ENCODE peak calls at places on chromosomes 2 and 18, in six cellular contexts. One of them, this sample, is unnamed.

GRCh38 chr2:28134262-28134812 is 243.8 kb downstream of the BABAM2 start:
- DNase-seq in HCT116: no peak
- DNase-seq in astrocyte: no peak
- DNase-seq in choroid plexus epithelial cell: no peak
- DNase-seq in cardiac muscle cell: no peak
- DNase-seq in tibial nerve: peak; percentile 12
- DNase-seq in this sample: no peak

GRCh38 chr18:26071725-26072124 is 18.7 kb downstream of the SS18 start:
- DNase-seq in choroid plexus epithelial cell: peak; percentile 80
- DNase-seq in HCT116: no peak
- DNase-seq in tibial nerve: no peak
- DNase-seq in astrocyte: no peak
- DNase-seq in cardiac muscle cell: no peak
- DNase-seq in this sample: no peak

GRCh38 chr2:147844691-147845607 is at the start of gene ACVR2A:
- DNase-seq in cardiac muscle cell: peak; percentile 58
- DNase-seq in choroid plexus epithelial cell: peak; percentile 39
- DNase-seq in astrocyte: peak; percentile 39
- DNase-seq in tibial nerve: peak; percentile 21
- DNase-seq in HCT116: no peak
- DNase-seq in this sample: peak; percentile 69

GRCh38 chr2:42129487-42129852 is 39.7 kb upstream of the EML4 start:
- DNase-seq in cardiac muscle cell: no peak
- DNase-seq in astrocyte: no peak
- DNase-seq in HCT116: no peak
- DNase-seq in tibial nerve: no peak
- DNase-seq in choroid plexus epithelial cell: no peak
- DNase-seq in this sample: no peak

GRCh38 chr2:165970663-165971062 is 17.1 kb upstream of the TTC21B start:
- DNase-seq in choroid plexus epithelial cell: peak; percentile 2
- DNase-seq in tibial nerve: no peak
- DNase-seq in astrocyte: no peak
- DNase-seq in HCT116: no peak
- DNase-seq in cardiac muscle cell: no peak
- DNase-seq in this sample: no peak

GRCh38 chr2:148970393-148970792 is 68.1 kb upstream of the LYPD6B start:
- DNase-seq in cardiac muscle cell: no peak
- DNase-seq in astrocyte: no peak
- DNase-seq in HCT116: no peak
- DNase-seq in choroid plexus epithelial cell: no peak
- DNase-seq in tibial nerve: no peak
- DNase-seq in this sample: no peak

GRCh38 chr2:117785740-117786139 is 28.8 kb upstream of the DDX18 start:
- DNase-seq in choroid plexus epithelial cell: peak; percentile 70
- DNase-seq in HCT116: peak; percentile 45
- DNase-seq in tibial nerve: peak; percentile 6
- DNase-seq in cardiac muscle cell: peak; percentile 81
- DNase-seq in astrocyte: peak; percentile 16
- DNase-seq in this sample: peak; percentile 5

GRCh38 chr2:9400268-9401058 is 22.9 kb downstream of the ITGB1BP1 start:
- DNase-seq in astrocyte: no peak
- DNase-seq in choroid plexus epithelial cell: no peak
- DNase-seq in HCT116: no peak
- DNase-seq in tibial nerve: no peak
- DNase-seq in cardiac muscle cell: no peak
- DNase-seq in this sample: no peak

GRCh38 chr2:71358931-71359671 is 27.5 kb downstream of the ZNF638 start:
- DNase-seq in cardiac muscle cell: no peak
- DNase-seq in HCT116: no peak
- DNase-seq in astrocyte: peak; percentile 83
- DNase-seq in choroid plexus epithelial cell: no peak
- DNase-seq in tibial nerve: no peak
- DNase-seq in this sample: no peak

GRCh38 chr18:78637442-78638402 is 341.9 kb upstream of the SALL3 start:
- DNase-seq in cardiac muscle cell: no peak
- DNase-seq in tibial nerve: no peak
- DNase-seq in HCT116: no peak
- DNase-seq in choroid plexus epithelial cell: no peak
- DNase-seq in astrocyte: no peak
- DNase-seq in this sample: no peak

GRCh38 chr2:135151615-135152014 is 99.5 kb downstream of the RAB3GAP1 start:
- DNase-seq in cardiac muscle cell: no peak
- DNase-seq in tibial nerve: no peak
- DNase-seq in astrocyte: no peak
- DNase-seq in choroid plexus epithelial cell: no peak
- DNase-seq in HCT116: no peak
- DNase-seq in this sample: no peak

GRCh38 chr2:103161456-103162289 is 399.8 kb downstream of the TMEM182 start:
- DNase-seq in HCT116: peak; percentile 16
- DNase-seq in choroid plexus epithelial cell: peak; percentile 67
- DNase-seq in cardiac muscle cell: peak; percentile 76
- DNase-seq in astrocyte: peak; percentile 39
- DNase-seq in tibial nerve: peak; percentile 40
- DNase-seq in this sample: peak; percentile 0

GRCh38 chr18:76764296-76764901 is 58.0 kb upstream of the ZNF236 start:
- DNase-seq in choroid plexus epithelial cell: no peak
- DNase-seq in astrocyte: no peak
- DNase-seq in cardiac muscle cell: no peak
- DNase-seq in HCT116: no peak
- DNase-seq in tibial nerve: no peak
- DNase-seq in this sample: no peak

GRCh38 chr2:21015281-21015645 is 28.6 kb downstream of the APOB start:
- DNase-seq in cardiac muscle cell: no peak
- DNase-seq in choroid plexus epithelial cell: no peak
- DNase-seq in tibial nerve: no peak
- DNase-seq in HCT116: no peak
- DNase-seq in astrocyte: no peak
- DNase-seq in this sample: no peak

GRCh38 chr2:218860950-218861381 is 1.4 kb downstream of the WNT6 start:
- DNase-seq in cardiac muscle cell: peak; percentile 93
- DNase-seq in astrocyte: peak; percentile 60
- DNase-seq in choroid plexus epithelial cell: peak; percentile 30
- DNase-seq in HCT116: peak; percentile 81
- DNase-seq in tibial nerve: peak; percentile 54
- DNase-seq in this sample: no peak

GRCh38 chr18:28455971-28456370 is 279.0 kb upstream of the CDH2 start:
- DNase-seq in astrocyte: no peak
- DNase-seq in choroid plexus epithelial cell: peak; percentile 3
- DNase-seq in cardiac muscle cell: no peak
- DNase-seq in tibial nerve: no peak
- DNase-seq in HCT116: no peak
- DNase-seq in this sample: no peak

GRCh38 chr2:84686783-84687442 is 170.6 kb downstream of the DNAH6 start:
- DNase-seq in astrocyte: no peak
- DNase-seq in tibial nerve: no peak
- DNase-seq in choroid plexus epithelial cell: no peak
- DNase-seq in cardiac muscle cell: peak; percentile 70
- DNase-seq in HCT116: no peak
- DNase-seq in this sample: no peak

GRCh38 chr2:65831528-65831927 is 399.1 kb upstream of the SPRED2 start:
- DNase-seq in choroid plexus epithelial cell: no peak
- DNase-seq in tibial nerve: no peak
- DNase-seq in HCT116: no peak
- DNase-seq in cardiac muscle cell: peak; percentile 33
- DNase-seq in astrocyte: no peak
- DNase-seq in this sample: no peak

GRCh38 chr18:62258606-62259005 is 66.5 kb upstream of the TNFRSF11A start:
- DNase-seq in choroid plexus epithelial cell: no peak
- DNase-seq in HCT116: no peak
- DNase-seq in astrocyte: no peak
- DNase-seq in tibial nerve: no peak
- DNase-seq in cardiac muscle cell: no peak
- DNase-seq in this sample: no peak

GRCh38 chr2:142944721-142945120 is 67.3 kb downstream of the KYNU start:
- DNase-seq in tibial nerve: no peak
- DNase-seq in astrocyte: peak; percentile 20
- DNase-seq in cardiac muscle cell: no peak
- DNase-seq in HCT116: no peak
- DNase-seq in choroid plexus epithelial cell: peak; percentile 30
- DNase-seq in this sample: no peak

GRCh38 chr18:70276416-70277145 is 12.3 kb upstream of the SOCS6 start:
- DNase-seq in HCT116: no peak
- DNase-seq in cardiac muscle cell: no peak
- DNase-seq in choroid plexus epithelial cell: no peak
- DNase-seq in tibial nerve: no peak
- DNase-seq in astrocyte: no peak
- DNase-seq in this sample: no peak

DNA sequence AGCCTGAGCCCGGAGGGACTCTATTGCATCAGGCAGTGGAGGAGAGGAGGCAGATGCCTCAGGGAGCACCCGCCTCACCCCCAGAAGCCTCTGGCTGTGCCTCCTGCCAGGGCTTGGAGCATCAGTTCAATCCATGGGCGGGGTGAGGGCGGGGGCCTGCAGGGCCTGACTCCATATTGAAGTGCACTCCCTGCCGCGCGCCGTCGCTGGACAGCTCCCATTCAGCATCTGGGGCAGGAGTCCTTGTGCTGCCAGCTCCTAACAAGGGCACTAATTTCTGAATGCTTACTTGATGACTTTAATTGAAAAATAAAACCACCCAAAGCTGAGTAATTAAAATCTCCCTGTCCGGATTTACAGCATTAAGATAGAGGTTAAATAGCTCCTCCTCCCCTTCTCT is 23.8 kb downstream of the C1QL2 start:
- DNase-seq in tibial nerve: no peak
- DNase-seq in choroid plexus epithelial cell: no peak
- DNase-seq in astrocyte: no peak
- DNase-seq in HCT116: no peak
- DNase-seq in cardiac muscle cell: no peak
- DNase-seq in this sample: no peak
- TF ChIP-seq CTCF in tibial nerve: no peak
- TF ChIP-seq CTCF in choroid plexus epithelial cell: no peak
- TF ChIP-seq CTCF in astrocyte: no peak
- TF ChIP-seq CTCF in HCT116: no peak
- TF ChIP-seq CTCF in cardiac muscle cell: no peak
- TF ChIP-seq CTCF in this sample: no peak

GRCh38 chr2:22897428-22897827 is 487.6 kb upstream of the KLHL29 start:
- DNase-seq in cardiac muscle cell: no peak
- DNase-seq in HCT116: no peak
- DNase-seq in choroid plexus epithelial cell: no peak
- DNase-seq in astrocyte: no peak
- DNase-seq in tibial nerve: no peak
- DNase-seq in this sample: no peak

GRCh38 chr2:22901471-22901870 is 483.5 kb upstream of the KLHL29 start:
- DNase-seq in astrocyte: no peak
- DNase-seq in tibial nerve: no peak
- DNase-seq in cardiac muscle cell: no peak
- DNase-seq in choroid plexus epithelial cell: no peak
- DNase-seq in HCT116: no peak
- DNase-seq in this sample: no peak

GRCh38 chr2:22903616-22904015 is 481.4 kb upstream of the KLHL29 start:
- DNase-seq in HCT116: no peak
- DNase-seq in choroid plexus epithelial cell: no peak
- DNase-seq in tibial nerve: no peak
- DNase-seq in cardiac muscle cell: no peak
- DNase-seq in astrocyte: no peak
- DNase-seq in this sample: no peak

GRCh38 chr2:22902662-22903165 is 482.3 kb upstream of the KLHL29 start:
- DNase-seq in cardiac muscle cell: no peak
- DNase-seq in astrocyte: no peak
- DNase-seq in choroid plexus epithelial cell: no peak
- DNase-seq in tibial nerve: no peak
- DNase-seq in HCT116: no peak
- DNase-seq in this sample: no peak

GRCh38 chr2:22900674-22901073 is 484.3 kb upstream of the KLHL29 start:
- DNase-seq in astrocyte: no peak
- DNase-seq in cardiac muscle cell: no peak
- DNase-seq in HCT116: no peak
- DNase-seq in tibial nerve: no peak
- DNase-seq in choroid plexus epithelial cell: no peak
- DNase-seq in this sample: no peak
- H3K4me3 ChIP-seq in astrocyte: no peak overlapping the region
- H3K4me3 ChIP-seq in cardiac muscle cell: no peak overlapping the region
- H3K4me3 ChIP-seq in HCT116: no peak overlapping the region
- H3K4me3 ChIP-seq in tibial nerve: no peak overlapping the region
- H3K4me3 ChIP-seq in choroid plexus epithelial cell: no peak overlapping the region
- H3K4me3 ChIP-seq in this sample: no peak overlapping the region

DNA sequence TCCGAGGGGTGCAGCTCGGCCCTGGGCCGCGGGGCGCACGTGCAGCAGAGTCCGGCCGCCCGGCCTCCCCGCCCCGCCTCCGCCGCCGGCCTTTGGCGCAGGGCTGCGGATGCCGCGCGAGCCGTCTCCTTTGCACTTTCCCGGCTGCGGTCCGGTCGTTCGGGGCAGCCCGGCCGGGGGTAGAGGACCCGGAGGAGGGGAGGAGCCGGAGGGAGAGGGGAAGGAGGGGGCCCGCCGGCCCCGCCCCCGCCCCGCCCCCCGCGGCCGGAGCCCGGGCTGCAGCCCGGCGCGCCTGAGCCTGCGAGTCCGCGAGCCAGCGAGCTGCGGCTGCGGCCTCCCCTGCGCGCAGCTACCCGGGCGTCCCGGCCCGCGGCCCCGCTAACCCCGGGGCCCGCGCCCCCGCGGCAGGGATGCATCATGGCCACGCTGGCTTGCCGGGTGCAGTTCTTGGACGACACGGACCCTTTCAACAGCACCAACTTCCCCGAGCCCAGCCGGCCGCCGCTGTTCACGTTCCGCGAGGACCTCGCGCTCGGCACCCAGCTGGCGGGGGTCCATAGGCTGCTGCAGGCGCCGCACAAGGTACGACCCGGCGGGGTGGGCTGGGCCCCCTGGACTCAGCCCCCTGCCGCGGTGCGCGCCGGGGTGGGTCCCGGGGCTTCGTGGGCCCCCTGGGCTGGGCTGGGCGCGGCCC is at the start of gene FHOD3:
- DNase-seq in astrocyte: peak; percentile 41
- DNase-seq in tibial nerve: peak; percentile 16
- DNase-seq in cardiac muscle cell: peak; percentile 92
- DNase-seq in choroid plexus epithelial cell: peak; percentile 36
- DNase-seq in HCT116: no peak
- DNase-seq in this sample: no peak
- TF ChIP-seq CTCF in astrocyte: no peak
- TF ChIP-seq CTCF in tibial nerve: no peak
- TF ChIP-seq CTCF in cardiac muscle cell: no peak
- TF ChIP-seq CTCF in choroid plexus epithelial cell: no peak
- TF ChIP-seq CTCF in HCT116: no peak
- TF ChIP-seq CTCF in this sample: no peak

DNA sequence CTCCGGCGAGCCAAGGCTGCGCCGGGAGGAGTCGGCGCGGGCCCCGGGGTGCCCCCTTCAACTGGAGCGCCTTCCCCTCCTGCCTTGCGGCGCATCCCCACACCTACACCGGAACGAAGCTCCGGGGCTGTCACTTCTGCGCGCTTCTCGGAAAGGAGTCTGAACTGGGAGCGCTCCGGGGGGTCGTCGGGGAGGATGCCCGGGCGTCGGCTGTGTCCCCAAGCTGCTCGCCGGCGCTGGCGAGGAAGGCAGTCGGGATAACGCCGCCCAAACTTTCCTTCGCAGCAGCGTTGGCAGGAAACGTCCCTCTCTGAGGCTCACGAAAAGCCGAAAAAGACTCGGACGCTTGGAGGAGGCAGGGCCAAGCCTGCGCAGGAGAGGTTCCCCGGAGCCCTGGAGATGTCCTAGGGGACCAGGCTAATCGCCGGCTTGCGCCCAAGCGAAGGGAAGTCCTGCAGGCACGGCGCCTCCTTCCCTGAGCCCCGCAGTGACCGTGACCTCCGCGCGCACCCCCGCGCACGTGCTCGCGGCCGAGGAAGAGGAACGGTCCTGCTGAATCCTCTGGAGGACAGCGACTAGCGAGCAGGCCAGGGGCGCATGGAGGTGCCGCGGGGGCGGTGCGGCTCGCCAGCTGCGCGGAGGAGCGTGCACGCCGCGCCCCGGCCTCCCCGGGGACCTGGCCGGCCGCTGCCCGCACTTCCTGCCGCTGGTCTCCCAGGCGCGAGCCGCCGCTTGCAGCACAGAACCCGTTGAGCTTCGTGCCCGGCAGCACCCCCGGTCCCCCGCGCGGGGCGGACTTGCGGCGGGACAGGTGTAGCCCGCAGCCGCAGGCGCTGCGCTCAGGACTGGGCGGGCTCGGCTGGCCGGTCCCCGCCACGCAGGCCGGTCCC is at the start of gene SH3RF3:
- DNase-seq in cardiac muscle cell: peak; percentile 51
- DNase-seq in tibial nerve: peak; percentile 19
- DNase-seq in HCT116: no peak
- DNase-seq in choroid plexus epithelial cell: peak; percentile 52
- DNase-seq in astrocyte: peak; percentile 59
- DNase-seq in this sample: no peak
- H3K4me3 ChIP-seq in cardiac muscle cell: peak within 1 kb of the TSS; percentile 54
- H3K4me3 ChIP-seq in tibial nerve: peak within 1 kb of the TSS; percentile 44
- H3K4me3 ChIP-seq in HCT116: no peak within 1 kb of the TSS
- H3K4me3 ChIP-seq in choroid plexus epithelial cell: peak within 1 kb of the TSS; percentile 71
- H3K4me3 ChIP-seq in astrocyte: peak within 1 kb of the TSS; percentile 64
- H3K4me3 ChIP-seq in this sample: peak within 1 kb of the TSS; percentile 19

This sample was measured in GM12864.